ENCODE peak calls at places on chromosome 3, in ten cellular contexts. H, N, R, J, P, A, Q, F, V and T are unnamed samples.
A peak's percentile ranks its signal among the peaks of the same experiment; 100 is the strongest.

GRCh38 chr3:191136347-191136746 is 62.7 kb upstream of the OSTN start:
- DNase-seq in H (no peak), N (no peak), R (no peak), J (peak; percentile 19), P (no peak), A (peak; percentile 62), Q (peak; percentile 51), F (no peak), V (no peak), T (no peak)

GRCh38 chr3:42486814-42487569 is 15.5 kb upstream of the VIPR1 start:
- DNase-seq in H (peak; percentile 59), N (no peak), R (no peak), J (no peak), P (no peak), A (no peak), Q (peak; percentile 6), F (no peak), V (no peak), T (peak; percentile 38)

GRCh38 chr3:13404625-13405452 is 15.3 kb downstream of the NUP210 start:
- DNase-seq in H (no peak), N (no peak), R (no peak), J (no peak), P (no peak), A (no peak), Q (no peak), F (no peak), V (no peak), T (no peak)

GRCh38 chr3:131856171-131856570 is 178.6 kb downstream of the CPNE4 start:
- DNase-seq in H (no peak), N (no peak), R (no peak), J (no peak), P (no peak), A (no peak), Q (no peak), F (no peak), V (no peak), T (no peak)

GRCh38 chr3:36674816-36675215 is 89.5 kb downstream of the DCLK3 start:
- DNase-seq in H (no peak), N (no peak), R (no peak), J (no peak), P (no peak), A (no peak), Q (no peak), F (no peak), V (no peak), T (no peak)

GRCh38 chr3:16869606-16870005 is 15.1 kb upstream of the PLCL2 start:
- DNase-seq in H (no peak), N (no peak), R (no peak), J (no peak), P (no peak), A (no peak), Q (no peak), F (no peak), V (no peak), T (no peak)

GRCh38 chr3:120567370-120568197 is 28.6 kb upstream of the NDUFB4 start:
- DNase-seq in H (no peak), N (peak; percentile 4), R (no peak), J (peak; percentile 57), P (no peak), A (peak; percentile 66), Q (no peak), F (peak; percentile 27), V (peak; percentile 24), T (no peak)

GRCh38 chr3:46092704-46093085 is 65.4 kb upstream of the XCR1 start:
- DNase-seq in H (no peak), N (no peak), R (no peak), J (no peak), P (no peak), A (no peak), Q (no peak), F (no peak), V (no peak), T (no peak)

GRCh38 chr3:54047568-54047967 is 74.8 kb upstream of the CACNA2D3 start:
- DNase-seq in H (no peak), N (no peak), R (no peak), J (no peak), P (no peak), A (peak; percentile 72), Q (no peak), F (no peak), V (no peak), T (no peak)

GRCh38 chr3:74091204-74091603 is 466.5 kb upstream of the PDZRN3 start:
- DNase-seq in H (no peak), N (no peak), R (no peak), J (no peak), P (no peak), A (no peak), Q (no peak), F (no peak), V (no peak), T (no peak)

GRCh38 chr3:167913218-167913902 is 177.8 kb downstream of the SERPINI1 start:
- DNase-seq in H (no peak), N (no peak), R (no peak), J (peak; percentile 42), P (no peak), A (peak; percentile 67), Q (no peak), F (no peak), V (peak; percentile 23), T (no peak)

GRCh38 chr3:65828706-65829105 is 210.0 kb downstream of the MAGI1 start:
- DNase-seq in H (no peak), N (no peak), R (no peak), J (peak; percentile 58), P (no peak), A (no peak), Q (no peak), F (no peak), V (no peak), T (no peak)

GRCh38 chr3:35338186-35338585 is 301.1 kb upstream of the ARPP21 start:
- DNase-seq in H (no peak), N (no peak), R (no peak), J (peak; percentile 48), P (no peak), A (no peak), Q (no peak), F (no peak), V (no peak), T (no peak)

GRCh38 chr3:107942244-107942643 is 148.6 kb downstream of the CD47 start:
- DNase-seq in H (no peak), N (no peak), R (no peak), J (no peak), P (peak; percentile 5), A (no peak), Q (peak; percentile 11), F (no peak), V (no peak), T (no peak)